ENCODE peak calls at places on chromosomes 11 and 22, in nine cellular contexts. D, E, R, J, I, S, X, C and F are unnamed samples.

GRCh38 chr11:12539570-12539969 is 134.7 kb upstream of the TEAD1 start:
- DNase-seq in D (no peak), E (no peak), R (peak), J (peak), I (no peak), S (peak), X (no peak), C (no peak), F (no peak)

GRCh38 chr11:76124905-76125566 is 81.3 kb downstream of the WNT11 start:
- DNase-seq in D (no peak), E (no peak), R (no peak), J (peak), I (no peak), S (no peak), X (peak), C (no peak), F (no peak)

GRCh38 chr22:22103078-22103593 is 120.5 kb upstream of the TOP3B start:
- DNase-seq in D (no peak), E (no peak), R (no peak), J (no peak), I (no peak), S (peak), X (no peak), C (no peak), F (no peak)

GRCh38 chr11:122181372-122181771 is 65.4 kb upstream of the BLID start:
- DNase-seq in D (no peak), E (no peak), R (peak), J (no peak), I (no peak), S (no peak), X (no peak), C (no peak), F (no peak)

GRCh38 chr11:86230921-86231320 is 13.6 kb upstream of the EED start:
- DNase-seq in D (no peak), E (no peak), R (no peak), J (no peak), I (no peak), S (peak), X (no peak), C (no peak), F (no peak)

GRCh38 chr22:19455585-19456370 is 8.3 kb upstream of the C22orf39 start:
- DNase-seq in D (no peak), E (no peak), R (peak), J (peak), I (no peak), S (peak), X (no peak), C (no peak), F (peak)

GRCh38 chr11:71240865-71241691 is 11.3 kb downstream of the SHANK2 start:
- DNase-seq in D (no peak), E (no peak), R (no peak), J (peak), I (peak), S (peak), X (no peak), C (no peak), F (no peak)

GRCh38 chr11:80365315-80365714 is 924.5 kb upstream of the TENM4 start:
- DNase-seq in D (no peak), E (no peak), R (no peak), J (no peak), I (no peak), S (no peak), X (peak), C (no peak), F (no peak)

GRCh38 chr11:4060182-4060923 is 34.2 kb upstream of the RRM1 start:
- DNase-seq in D (no peak), E (no peak), R (no peak), J (no peak), I (no peak), S (no peak), X (no peak), C (no peak), F (no peak)

GRCh38 chr22:34427436-34427835 is 507.2 kb upstream of the LARGE1 start:
- DNase-seq in D (no peak), E (no peak), R (no peak), J (no peak), I (no peak), S (no peak), X (no peak), C (no peak), F (no peak)

GRCh38 chr11:92735039-92735438 is 234.4 kb upstream of the MTNR1B start:
- DNase-seq in D (no peak), E (no peak), R (no peak), J (no peak), I (no peak), S (no peak), X (no peak), C (no peak), F (no peak)

GRCh38 chr11:119361056-119361787 is 14.7 kb upstream of the MFRP start:
- DNase-seq in D (no peak), E (no peak), R (no peak), J (peak), I (peak), S (peak), X (peak), C (peak), F (no peak)

GRCh38 chr11:130625907-130626306 is 177.5 kb downstream of the ADAMTS15 start:
- DNase-seq in D (no peak), E (no peak), R (no peak), J (no peak), I (no peak), S (no peak), X (no peak), C (no peak), F (no peak)

GRCh38 chr11:112613051-112613972 is 347.9 kb upstream of the NCAM1 start:
- DNase-seq in D (no peak), E (peak), R (peak), J (peak), I (no peak), S (peak), X (no peak), C (no peak), F (no peak)

GRCh38 chr11:44680982-44681597 is 45.7 kb upstream of the TSPAN18 start:
- DNase-seq in D (no peak), E (no peak), R (no peak), J (peak), I (no peak), S (peak), X (no peak), C (no peak), F (no peak)

GRCh38 chr11:33553486-33553885 is 147.1 kb downstream of the C11orf91 start:
- DNase-seq in D (no peak), E (no peak), R (peak), J (no peak), I (no peak), S (peak), X (no peak), C (no peak), F (no peak)

GRCh38 chr22:22930571-22931556 is 43.2 kb downstream of the IGLL5 start:
- DNase-seq in D (no peak), E (no peak), R (no peak), J (no peak), I (no peak), S (no peak), X (no peak), C (no peak), F (no peak)

GRCh38 chr11:22340803-22341581 is 2.8 kb downstream of the SLC17A6 start:
- DNase-seq in D (no peak), E (no peak), R (no peak), J (no peak), I (no peak), S (no peak), X (peak), C (peak), F (no peak)

GRCh38 chr11:70715636-70716035 is 317.3 kb downstream of the CTTN start:
- DNase-seq in D (no peak), E (no peak), R (no peak), J (no peak), I (no peak), S (no peak), X (no peak), C (no peak), F (no peak)

GRCh38 chr11:93614111-93614784 is 47.2 kb upstream of the CEP295 start:
- DNase-seq in D (no peak), E (no peak), R (no peak), J (no peak), I (no peak), S (peak), X (no peak), C (no peak), F (no peak)

GRCh38 chr11:2592559-2593392 is 107.0 kb downstream of the KCNQ1OT1 start:
- DNase-seq in D (no peak), E (no peak), R (no peak), J (no peak), I (no peak), S (no peak), X (peak), C (no peak), F (peak)

GRCh38 chr11:10298342-10298741 is 4.3 kb upstream of the SBF2 start:
- DNase-seq in D (no peak), E (peak), R (no peak), J (peak), I (no peak), S (peak), X (peak), C (no peak), F (no peak)

GRCh38 chr11:30992513-30992849 is 377.1 kb downstream of the DCDC1 start:
- DNase-seq in D (no peak), E (no peak), R (no peak), J (no peak), I (no peak), S (peak), X (no peak), C (no peak), F (no peak)

GRCh38 chr11:2576116-2576515 is 123.7 kb downstream of the KCNQ1OT1 start:
- DNase-seq in D (no peak), E (no peak), R (no peak), J (no peak), I (no peak), S (no peak), X (no peak), C (no peak), F (peak)

GRCh38 chr11:64352099-64353005 is 6.6 kb upstream of the RPS6KA4 start:
- DNase-seq in D (no peak), E (peak), R (no peak), J (no peak), I (no peak), S (no peak), X (no peak), C (no peak), F (peak)

GRCh38 chr11:57459112-57460016 is 964 bp upstream of the RTN4RL2 start:
- DNase-seq in D (peak), E (no peak), R (no peak), J (no peak), I (no peak), S (no peak), X (peak), C (no peak), F (no peak)

GRCh38 chr11:96338910-96339703 is 3.9 kb downstream of the MAML2 start:
- DNase-seq in D (peak), E (no peak), R (peak), J (peak), I (peak), S (peak), X (peak), C (no peak), F (peak)

GRCh38 chr22:45336971-45337431 is 27.3 kb downstream of the FAM118A start:
- DNase-seq in D (no peak), E (no peak), R (peak), J (peak), I (peak), S (no peak), X (no peak), C (no peak), F (no peak)

GRCh38 chr11:42976636-42977217 is 335.1 kb upstream of the API5 start:
- DNase-seq in D (no peak), E (no peak), R (no peak), J (no peak), I (no peak), S (no peak), X (no peak), C (no peak), F (no peak)